ENCODE peak calls at places on chromosome 19, in five cellular contexts. N is left ventricle myocardium inferior, C is ELF-1, I is activated T-cell treated with anti-CD3 and anti-CD28 coated beads for 1 hour, R is memory B cell. M is an unnamed sample.

GRCh38 chr19:30896551-30896950 is 452.7 kb downstream of the TSHZ3 start:
- DNase-seq in I (no peak), R (no peak), N (no peak), C (peak; percentile 66), M (no peak)

GRCh38 chr19:13269348-13269747 is 119.1 kb downstream of the IER2 start:
- DNase-seq in C (no peak), N (no peak), R (no peak), I (no peak), M (no peak)

GRCh38 chr19:45424191-45425058 is 708 bp upstream of the ERCC1 start:
- DNase-seq in C (peak; percentile 84), R (no peak), N (peak; percentile 71), I (no peak), M (peak; percentile 95)

GRCh38 chr19:17795495-17795856 is 538 bp downstream of the B3GNT3 start:
- DNase-seq in R (no peak), C (no peak), N (no peak), I (no peak), M (no peak)

GRCh38 chr19:42170715-42171114 is 38.5 kb upstream of the POU2F2 start:
- DNase-seq in C (no peak), R (no peak), N (no peak), I (no peak), M (no peak)

GRCh38 chr19:5224480-5224879 is 116.1 kb downstream of the PTPRS start:
- DNase-seq in R (no peak), N (no peak), C (no peak), I (no peak), M (no peak)

GRCh38 chr19:46844067-46844489 is 6.6 kb downstream of the AP2S1 start:
- DNase-seq in N (no peak), C (peak; percentile 86), R (no peak), I (no peak), M (no peak)

GRCh38 chr19:6890938-6891337 is 3.6 kb downstream of the ADGRE1 start:
- DNase-seq in C (no peak), I (peak; percentile 6), R (no peak), N (no peak), M (no peak)

GRCh38 chr19:45340899-45341453 is 426 bp downstream of the KLC3 start:
- DNase-seq in N (no peak), I (no peak), R (no peak), C (no peak), M (no peak)

GRCh38 chr19:56333506-56333905 is 18.9 kb upstream of the ZSCAN5A start:
- DNase-seq in N (no peak), I (peak; percentile 15), R (peak; percentile 47), C (no peak), M (peak; percentile 32)

GRCh38 chr19:6521718-6522646 is 8.8 kb upstream of the TNFSF9 start:
- DNase-seq in N (no peak), R (peak; percentile 83), C (peak; percentile 27), I (peak; percentile 33), M (no peak)

GRCh38 chr19:49142866-49143335 is 12.3 kb downstream of the HRC start:
- DNase-seq in N (peak; percentile 92), C (peak; percentile 97), R (no peak), I (no peak), M (no peak)

GRCh38 chr19:33628921-33629825 is 7.4 kb downstream of the CHST8 start:
- DNase-seq in C (no peak), N (no peak), I (no peak), R (no peak), M (no peak)

GRCh38 chr19:45779231-45780145 is 2.8 kb downstream of the DMPK start:
- DNase-seq in I (peak; percentile 65), C (peak; percentile 95), N (peak; percentile 78), R (peak; percentile 87), M (no peak)

GRCh38 chr19:33421368-33421767 is 47.9 kb downstream of the CEBPG start:
- DNase-seq in N (no peak), I (no peak), C (no peak), R (no peak), M (no peak)

GRCh38 chr19:11204943-11205349 is 7.6 kb upstream of the KANK2 start:
- DNase-seq in I (no peak), R (no peak), C (no peak), N (no peak), M (no peak)

GRCh38 chr19:48446579-48446978 is 796 bp downstream of the GRWD1 start:
- DNase-seq in C (no peak), R (no peak), I (no peak), N (no peak), M (no peak)

GRCh38 chr19:13181747-13182388 is 31.7 kb downstream of the IER2 start:
- DNase-seq in R (no peak), N (peak; percentile 85), I (no peak), C (no peak), M (no peak)

GRCh38 chr19:48835734-48836088 is 580 bp downstream of the HSD17B14 start:
- DNase-seq in N (peak; percentile 92), R (peak; percentile 95), I (peak; percentile 97), C (peak; percentile 98), M (no peak)

GRCh38 chr19:33690461-33691427 is 69.0 kb downstream of the CHST8 start:
- DNase-seq in I (no peak), N (no peak), R (no peak), C (no peak), M (no peak)

GRCh38 chr19:15252398-15253018 is 20.3 kb upstream of the EPHX3 start:
- DNase-seq in I (no peak), R (no peak), C (peak; percentile 40), N (no peak), M (no peak)

GRCh38 chr19:50365434-50366306 is at the start of gene NAPSA:
- DNase-seq in R (no peak), I (no peak), C (no peak), N (no peak), M (no peak)

GRCh38 chr19:35228177-35228930 is at the start of gene FAM187B:
- DNase-seq in C (no peak), I (no peak), R (no peak), N (no peak), M (no peak)

GRCh38 chr19:8324186-8325050 is 3.1 kb downstream of the RPS28 start:
- DNase-seq in N (no peak), R (no peak), I (no peak), C (no peak), M (no peak)

GRCh38 chr19:42093505-42093904 is 17.5 kb downstream of the ZNF574 start:
- DNase-seq in C (no peak), R (no peak), I (no peak), N (no peak), M (no peak)

GRCh38 chr19:17391371-17392151 is 2.4 kb downstream of the CCDC194 start:
- DNase-seq in N (no peak), R (no peak), C (no peak), I (no peak), M (no peak)

GRCh38 chr19:52739576-52739975 is 4.7 kb upstream of the ZNF611 start:
- DNase-seq in I (no peak), R (no peak), N (no peak), C (no peak), M (no peak)

GRCh38 chr19:5926641-5927438 is 12.8 kb downstream of the CAPS start:
- DNase-seq in C (no peak), R (no peak), I (no peak), N (peak; percentile 58), M (no peak)

GRCh38 chr19:20325151-20325550 is 158.1 kb downstream of the ZNF486 start:
- DNase-seq in C (no peak), R (no peak), I (no peak), N (no peak), M (no peak)

GRCh38 chr19:14577885-14578427 is 4.9 kb upstream of the CLEC17A start:
- DNase-seq in R (peak; percentile 14), N (no peak), I (no peak), C (no peak), M (no peak)

GRCh38 chr19:10625003-10625761 is at the start of gene SLC44A2:
- DNase-seq in C (peak; percentile 90), I (no peak), R (no peak), N (peak; percentile 86), M (no peak)